ENCODE peak calls at places on chromosomes 16 and 17, in nine cellular contexts. B, U, X, T, N, E, R, M and I are unnamed samples.
A peak's percentile ranks its signal among the peaks of the same experiment; 100 is the strongest.

GRCh38 chr17:31903401-31903800 is 1.9 kb upstream of the UTP6 start:
- DNase-seq in N (no peak), U (no peak), B (no peak), E (no peak), X (no peak), M (no peak), T (no peak), R (no peak), I (no peak)

GRCh38 chr16:85028638-85029412 is 1.2 kb downstream of the KIAA0513 start:
- DNase-seq in B (peak; percentile 64), T (no peak), X (peak; percentile 63), N (peak; percentile 34), U (no peak), E (no peak), M (no peak), R (peak; percentile 66), I (no peak)

GRCh38 chr17:65194670-65195334 is 57.6 kb downstream of the RGS9 start:
- DNase-seq in N (no peak), X (no peak), E (no peak), U (no peak), R (no peak), M (no peak), B (no peak), T (no peak), I (no peak)

GRCh38 chr17:38761612-38762011 is 9.1 kb downstream of the PSMB3 start:
- DNase-seq in B (no peak), U (no peak), R (no peak), M (no peak), X (no peak), E (no peak), N (no peak), T (no peak), I (no peak)

GRCh38 chr16:12532871-12533610 is 270.6 kb downstream of the CPPED1 start:
- DNase-seq in M (no peak), X (no peak), N (no peak), R (no peak), T (no peak), U (no peak), B (no peak), E (no peak), I (no peak)

GRCh38 chr17:43418441-43419374 is 19.9 kb downstream of the ARL4D start:
- DNase-seq in M (peak; percentile 65), E (no peak), U (no peak), X (no peak), B (peak; percentile 17), T (peak; percentile 76), N (peak; percentile 77), R (peak; percentile 79), I (peak; percentile 71)

GRCh38 chr17:55340171-55340570 is 75.4 kb downstream of the HLF start:
- DNase-seq in T (no peak), X (no peak), M (no peak), N (no peak), R (no peak), E (no peak), B (peak; percentile 5), U (no peak), I (no peak)

GRCh38 chr16:81687183-81687456 is 92.0 kb upstream of the PLCG2 start:
- DNase-seq in U (no peak), E (no peak), X (no peak), N (no peak), B (no peak), T (no peak), M (no peak), R (no peak), I (no peak)

GRCh38 chr17:81313776-81314409 is 18.8 kb upstream of the SLC38A10 start:
- DNase-seq in M (no peak), X (no peak), E (no peak), B (no peak), N (no peak), T (no peak), U (no peak), R (no peak), I (no peak)

GRCh38 chr17:44324571-44325275 is at the start of gene SLC25A39:
- DNase-seq in X (peak; percentile 96), U (peak; percentile 70), M (peak; percentile 83), B (peak; percentile 93), N (peak; percentile 49), E (peak; percentile 83), T (peak; percentile 88), R (peak; percentile 97), I (no peak)

GRCh38 chr17:32755045-32755805 is 121.7 kb downstream of the MYO1D start:
- DNase-seq in U (peak; percentile 37), M (peak; percentile 71), R (no peak), E (no peak), N (no peak), B (no peak), T (peak; percentile 71), X (peak; percentile 1), I (no peak)

GRCh38 chr17:45092932-45093430 is 31.9 kb downstream of the NMT1 start:
- DNase-seq in R (peak; percentile 92), T (peak; percentile 79), X (peak; percentile 25), M (peak; percentile 95), B (peak; percentile 98), E (no peak), U (no peak), N (peak; percentile 99), I (peak; percentile 81)

GRCh38 chr17:18921912-18922451 is 30.0 kb upstream of the SLC5A10 start:
- DNase-seq in N (no peak), B (no peak), E (no peak), M (no peak), U (no peak), X (no peak), T (no peak), R (no peak), I (no peak)

GRCh38 chr16:680967-681745 is 946 bp downstream of the STUB1 start:
- DNase-seq in X (peak; percentile 19), N (no peak), B (peak; percentile 40), R (no peak), E (no peak), M (no peak), T (no peak), U (no peak), I (no peak)

GRCh38 chr16:66155933-66156332 is 210.6 kb upstream of the CDH5 start:
- DNase-seq in U (no peak), B (no peak), N (no peak), T (no peak), M (no peak), X (no peak), R (no peak), E (no peak), I (no peak)

GRCh38 chr16:24624102-24624501 is 84.7 kb downstream of the RBBP6 start:
- DNase-seq in T (no peak), N (no peak), R (no peak), E (no peak), X (no peak), B (no peak), U (no peak), M (no peak), I (no peak)

GRCh38 chr17:76497979-76498885 is 3.0 kb downstream of the RHBDF2 start:
- DNase-seq in T (peak; percentile 44), X (no peak), B (peak; percentile 78), U (no peak), M (peak; percentile 44), N (peak; percentile 39), R (peak; percentile 92), E (no peak), I (peak; percentile 65)

GRCh38 chr16:8953064-8953463 is 10.6 kb downstream of the USP7 start:
- DNase-seq in X (no peak), B (no peak), U (no peak), T (no peak), R (no peak), E (no peak), N (no peak), M (no peak), I (no peak)

GRCh38 chr17:44932526-44933097 is 15.0 kb downstream of the KIF18B start:
- DNase-seq in U (no peak), B (no peak), T (no peak), R (peak; percentile 33), N (no peak), X (no peak), E (no peak), M (no peak), I (no peak)

GRCh38 chr17:45413498-45413923 is 19.2 kb downstream of the ARHGAP27 start:
- DNase-seq in R (peak; percentile 84), X (peak; percentile 34), B (no peak), M (no peak), T (no peak), N (no peak), U (no peak), E (no peak), I (no peak)

GRCh38 chr17:17749025-17749772 is 67.9 kb downstream of the RAI1 start:
- DNase-seq in U (no peak), B (peak; percentile 61), X (no peak), N (no peak), M (no peak), T (no peak), E (no peak), R (peak; percentile 75), I (no peak)

GRCh38 chr17:52106638-52107261 is 51.8 kb downstream of the CA10 start:
- DNase-seq in N (peak; percentile 11), U (no peak), E (peak; percentile 2), B (no peak), M (peak; percentile 22), T (peak; percentile 26), R (no peak), X (peak; percentile 46), I (no peak)

GRCh38 chr17:17237026-17237799 is at the start of gene FLCN:
- DNase-seq in N (peak; percentile 56), T (peak; percentile 73), U (peak; percentile 66), X (peak; percentile 87), M (peak; percentile 88), E (peak; percentile 62), B (peak; percentile 82), R (peak; percentile 96), I (peak; percentile 73)

GRCh38 chr16:106623-107324 is 28.7 kb downstream of the MPG start:
- DNase-seq in T (peak; percentile 72), U (peak; percentile 1), R (peak; percentile 56), X (peak; percentile 62), N (no peak), M (peak; percentile 60), E (no peak), B (no peak), I (no peak)

GRCh38 chr16:84357191-84357651 is 11.1 kb upstream of the ATP2C2 start:
- DNase-seq in B (peak; percentile 24), U (no peak), M (peak; percentile 20), R (no peak), T (no peak), E (no peak), N (no peak), X (no peak), I (no peak)

GRCh38 chr17:41507315-41507880 is 2.0 kb upstream of the KRT13 start:
- DNase-seq in X (no peak), U (no peak), M (no peak), N (no peak), E (no peak), T (no peak), R (no peak), B (no peak), I (no peak)

GRCh38 chr17:14843086-14843795 is 421.9 kb downstream of the PMP22 start:
- DNase-seq in B (no peak), X (no peak), T (no peak), E (no peak), M (no peak), R (no peak), U (no peak), N (no peak), I (no peak)

GRCh38 chr17:75078097-75079022 is 9.4 kb upstream of the SLC16A5 start:
- DNase-seq in R (peak; percentile 70), U (no peak), M (peak; percentile 18), E (no peak), B (peak; percentile 52), N (no peak), X (peak; percentile 55), T (no peak), I (peak; percentile 61)

GRCh38 chr17:40596261-40596919 is 31.1 kb upstream of the CCR7 start:
- DNase-seq in X (no peak), U (no peak), M (peak; percentile 3), E (peak; percentile 52), R (no peak), B (no peak), T (no peak), N (no peak), I (no peak)

GRCh38 chr17:823501-823902 is 41.3 kb downstream of the MRM3 start:
- DNase-seq in R (no peak), B (no peak), T (no peak), X (no peak), U (no peak), E (no peak), N (no peak), M (no peak), I (no peak)

GRCh38 chr16:51152691-51153261 is 1.7 kb upstream of the SALL1 start:
- DNase-seq in X (no peak), U (no peak), T (no peak), M (no peak), N (no peak), E (no peak), B (no peak), R (no peak), I (no peak)